ENCODE peak calls at places on chromosomes 5 and 9, in five cellular contexts. L is colonic mucosa, A is suprapubic skin, N is fibroblast of mammary gland, X is sigmoid colon. W is an unnamed sample.

GRCh38 chr5:120568716-120569115 is 104.6 kb downstream of the PRR16 start:
- DNase-seq in X (no peak), L (no peak), N (peak), A (no peak), W (no peak)

GRCh38 chr5:41871866-41872265 is 1.6 kb upstream of the OXCT1 start:
- DNase-seq in X (no peak), A (no peak), L (no peak), N (peak), W (peak)

GRCh38 chr9:34032631-34033030 is 16.1 kb downstream of the UBAP2 start:
- DNase-seq in X (no peak), L (no peak), N (no peak), A (no peak), W (no peak)

GRCh38 chr5:154273963-154274827 is 83.7 kb downstream of the GALNT10 start:
- DNase-seq in N (no peak), A (no peak), L (no peak), X (no peak), W (no peak)

GRCh38 chr9:752681-753200 is 88.8 kb upstream of the DMRT1 start:
- DNase-seq in X (peak), N (peak), A (no peak), L (no peak), W (no peak)

GRCh38 chr5:170348069-170348702 is 41.0 kb downstream of the KCNMB1 start:
- DNase-seq in L (no peak), X (peak), N (peak), A (no peak), W (no peak)

GRCh38 chr9:95150903-95151302 is 166.6 kb downstream of the FANCC start:
- DNase-seq in A (no peak), L (no peak), N (no peak), X (no peak), W (no peak)

GRCh38 chr9:76379494-76379893 is 14.7 kb downstream of the RFK start:
- DNase-seq in X (no peak), A (no peak), N (no peak), L (no peak), W (no peak)

GRCh38 chr9:93436655-93437407 is 14.7 kb upstream of the FAM120A start:
- DNase-seq in N (no peak), A (no peak), L (no peak), X (no peak), W (no peak)

GRCh38 chr5:29811914-29812679 is 1381.4 kb upstream of the CDH6 start:
- DNase-seq in N (no peak), X (no peak), L (no peak), A (no peak), W (no peak)

GRCh38 chr5:111201705-111202104 is 22.5 kb upstream of the CAMK4 start:
- DNase-seq in L (no peak), A (no peak), N (no peak), X (no peak), W (no peak)

GRCh38 chr9:137669261-137669672 is 50.5 kb downstream of the EHMT1 start:
- DNase-seq in A (no peak), N (peak), X (peak), L (no peak), W (no peak)

GRCh38 chr5:174765540-174765939 is 41.2 kb downstream of the MSX2 start:
- DNase-seq in X (no peak), L (no peak), N (no peak), A (no peak), W (no peak)

GRCh38 chr5:68395302-68395701 is 179.7 kb downstream of the PIK3R1 start:
- DNase-seq in L (no peak), X (no peak), A (no peak), N (no peak), W (no peak)

GRCh38 chr9:71646131-71646530 is 122.2 kb downstream of the CEMIP2 start:
- DNase-seq in X (no peak), L (no peak), N (no peak), A (no peak), W (no peak)

GRCh38 chr5:41068169-41068568 is 3.0 kb downstream of the MROH2B start:
- DNase-seq in A (no peak), N (peak), X (no peak), L (no peak), W (no peak)

GRCh38 chr9:16572005-16572727 is 298.3 kb downstream of the BNC2 start:
- DNase-seq in X (no peak), A (no peak), L (peak), N (no peak), W (no peak)

GRCh38 chr9:136439550-136440408 is at the start of gene INPP5E:
- DNase-seq in L (peak), X (peak), N (peak), A (no peak), W (no peak)

GRCh38 chr5:67152400-67152799 is 44.2 kb downstream of the CD180 start:
- DNase-seq in A (no peak), N (no peak), L (no peak), X (no peak), W (no peak)

GRCh38 chr5:179326176-179326997 is 18.9 kb downstream of the ADAMTS2 start:
- DNase-seq in A (no peak), N (peak), L (peak), X (peak), W (no peak)

GRCh38 chr5:78648359-78649219 is at the start of gene LHFPL2:
- DNase-seq in N (peak), A (peak), X (peak), L (peak), W (no peak)

GRCh38 chr5:161027763-161028162 is 175.8 kb upstream of the ATP10B start:
- DNase-seq in X (no peak), L (no peak), A (no peak), N (no peak), W (no peak)

GRCh38 chr5:141519605-141520288 is 30.9 kb downstream of the PCDHGC5 start:
- DNase-seq in A (no peak), L (no peak), N (peak), X (no peak), W (no peak)

GRCh38 chr9:114282926-114283325 is 40.0 kb upstream of the ORM1 start:
- DNase-seq in N (peak), L (no peak), A (peak), X (peak), W (peak)

GRCh38 chr5:172076783-172077244 is 70.4 kb upstream of the FBXW11 start:
- DNase-seq in L (no peak), A (peak), N (peak), X (peak), W (peak)

GRCh38 chr9:75083188-75083976 is 4.6 kb downstream of the NMRK1 start:
- DNase-seq in N (no peak), X (no peak), A (no peak), L (peak), W (no peak)

GRCh38 chr5:149404746-149405549 is 25.9 kb upstream of the IL17B start:
- DNase-seq in L (no peak), N (peak), A (no peak), X (peak), W (peak)

GRCh38 chr9:90330215-90330614 is 312.4 kb downstream of the DIRAS2 start:
- DNase-seq in N (no peak), A (no peak), X (no peak), L (no peak), W (no peak)

GRCh38 chr5:54162184-54162583 is 148.2 kb downstream of the ARL15 start:
- DNase-seq in N (no peak), A (no peak), X (no peak), L (no peak), W (no peak)

GRCh38 chr5:165928971-165929370 is 2362.5 kb upstream of the WWC1 start:
- DNase-seq in L (no peak), X (no peak), N (no peak), A (no peak), W (no peak)

GRCh38 chr9:96009223-96009602 is 133.7 kb downstream of the ERCC6L2 start:
- DNase-seq in N (no peak), A (no peak), X (no peak), L (no peak), W (no peak)

DNA sequence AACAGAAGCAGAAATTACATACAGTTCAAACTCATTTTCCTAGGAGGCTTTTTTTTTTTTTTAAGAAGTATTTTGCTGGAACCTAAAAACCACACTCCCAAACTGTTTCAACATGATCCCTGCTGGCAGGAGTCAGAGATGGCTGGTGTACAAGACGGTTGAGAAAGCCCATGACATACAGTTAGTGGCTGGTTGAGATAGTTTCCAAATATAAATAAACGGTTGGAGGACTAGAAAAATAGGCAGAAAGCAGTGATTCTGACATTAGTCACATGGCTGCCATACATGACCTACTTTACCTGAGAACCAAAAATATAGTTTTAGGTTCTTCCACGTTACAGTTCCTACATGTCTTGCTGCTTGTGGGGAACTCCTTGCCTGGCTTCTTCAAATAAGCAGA is 31.7 kb upstream of the BASP1 start:
- DNase-seq in X (peak), L (no peak), N (peak), A (no peak), W (peak)
- TF ChIP-seq CTCF in X (no peak), L (no peak), N (no peak), A (no peak), W (no peak)

GRCh38 chr5:139708434-139708849 is 60.3 kb downstream of the CXXC5 start:
- DNase-seq in N (no peak), A (no peak), X (no peak), L (no peak), W (no peak)

GRCh38 chr5:139710370-139711066 is 62.4 kb downstream of the CXXC5 start:
- DNase-seq in X (peak), L (peak), A (no peak), N (peak), W (no peak)

GRCh38 chr5:139707445-139708003 is 59.4 kb downstream of the CXXC5 start:
- DNase-seq in L (no peak), N (no peak), X (no peak), A (no peak), W (no peak)

GRCh38 chr5:139709587-139710369 is 61.6 kb downstream of the CXXC5 start:
- DNase-seq in N (no peak), A (no peak), X (no peak), L (no peak), W (no peak)

GRCh38 chr5:139708877-139709586 is 60.9 kb downstream of the CXXC5 start:
- DNase-seq in L (peak), A (no peak), X (peak), N (peak), W (no peak)
- H3K4me3 ChIP-seq in L (peak), A (peak), X (peak), N (no peak), W (no peak)

GRCh38 chr5:24906689-24907088 is 261.9 kb upstream of the CDH10 start:
- DNase-seq in A (no peak), N (no peak), X (no peak), L (no peak), W (no peak)
- TF ChIP-seq CTCF in A (no peak), N (no peak), X (no peak), L (no peak), W (no peak)

DNA sequence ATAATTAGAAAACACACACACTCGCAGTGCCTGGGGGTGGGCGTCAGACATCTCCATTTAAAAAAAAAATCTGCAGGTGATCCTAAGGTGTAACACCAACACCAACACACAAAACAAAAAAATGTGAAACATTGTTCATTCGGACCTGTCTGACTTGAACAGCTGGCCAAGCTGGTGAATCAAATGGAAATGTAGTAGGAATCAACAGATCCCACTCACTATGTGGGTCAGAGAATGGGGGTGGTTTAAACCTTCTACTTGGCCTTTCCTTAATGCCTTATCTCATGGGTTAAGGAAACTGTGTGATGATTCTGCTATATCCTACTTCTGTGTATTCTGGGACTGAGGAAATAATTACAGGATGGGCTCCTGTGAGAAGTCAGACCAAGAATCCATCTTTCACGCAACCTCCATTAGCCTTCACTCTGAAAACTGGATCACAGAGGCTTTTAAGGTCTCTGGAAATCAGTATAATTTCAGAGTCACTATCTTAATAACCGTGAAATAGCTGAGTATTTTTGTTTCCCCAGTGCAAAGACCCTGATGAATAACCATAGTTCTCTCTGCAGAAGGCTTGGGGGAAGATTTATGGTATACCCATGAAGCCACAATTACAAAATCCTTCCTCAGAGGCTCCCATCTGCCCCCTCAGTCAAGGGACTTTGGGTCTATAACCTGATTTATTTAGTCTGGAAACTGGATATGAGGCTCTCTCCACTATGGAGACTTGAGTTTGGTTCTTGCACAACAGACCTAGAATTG is 17.2 kb upstream of the MCCC2 start:
- DNase-seq in N (no peak), X (no peak), A (no peak), L (no peak), W (no peak)
- H3K4me3 ChIP-seq in N (no peak), X (no peak), A (no peak), L (no peak), W (no peak)

GRCh38 chr5:132496631-132497487 is 6.3 kb upstream of the IRF1 start:
- DNase-seq in N (peak), X (peak), L (peak), A (peak), W (no peak)

GRCh38 chr5:132493821-132494220 is 3.2 kb upstream of the IRF1 start:
- DNase-seq in A (no peak), N (no peak), L (peak), X (no peak), W (no peak)

GRCh38 chr5:132497488-132497997 is 7.0 kb upstream of the IRF1 start:
- DNase-seq in N (peak), X (peak), A (no peak), L (peak), W (no peak)

GRCh38 chr5:132495063-132495671 is 4.6 kb upstream of the IRF1 start:
- DNase-seq in X (peak), A (no peak), L (no peak), N (no peak), W (no peak)

DNA sequence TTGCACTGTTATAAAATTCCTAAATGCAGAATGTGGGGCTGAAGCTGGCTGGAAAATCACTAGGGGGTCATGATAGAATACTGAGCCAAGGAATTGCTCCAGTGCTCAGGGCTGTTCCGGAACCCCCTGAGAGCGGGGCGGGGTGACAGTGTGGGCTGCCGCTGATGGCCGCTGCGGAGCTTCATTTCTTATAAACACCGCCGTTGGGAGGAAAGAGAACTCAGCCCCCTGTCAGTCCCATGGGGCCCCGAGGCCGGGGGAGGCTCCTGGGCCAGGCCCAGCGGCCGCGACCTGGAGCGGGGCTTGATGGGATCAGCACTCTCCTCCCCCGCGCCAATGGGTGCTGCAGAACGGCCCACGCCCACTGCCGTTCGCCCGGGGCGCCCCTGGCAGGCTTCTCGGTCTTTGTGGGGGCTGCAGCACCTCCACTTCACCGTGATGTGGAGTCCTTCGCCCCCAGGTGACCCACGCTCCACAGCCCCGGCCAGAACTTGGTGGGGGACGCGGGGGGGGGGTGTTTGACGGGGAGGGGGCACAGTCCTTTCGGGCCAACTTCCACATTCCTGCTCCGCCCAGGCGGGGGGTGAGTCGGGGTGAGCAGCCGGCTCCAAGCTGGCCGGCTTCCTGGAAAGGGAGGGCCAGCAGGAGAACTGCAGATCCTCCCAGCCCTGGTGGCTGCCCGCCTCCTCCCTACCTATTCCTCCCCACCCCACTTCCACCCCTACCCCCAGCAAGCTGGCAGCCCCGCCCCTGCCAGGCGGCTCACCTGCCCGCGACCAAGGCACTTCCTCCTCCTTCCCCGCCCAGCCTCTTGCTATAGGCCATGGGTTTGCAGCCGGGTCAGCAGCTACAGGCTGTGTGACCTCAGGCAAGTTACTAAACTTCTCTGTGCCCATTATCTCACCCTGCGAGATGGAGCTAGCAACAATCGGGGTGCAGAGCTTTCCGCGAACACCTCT is 5.4 kb upstream of the IRF1 start:
- DNase-seq in L (peak), A (peak), X (peak), N (peak), W (no peak)
- TF ChIP-seq CTCF in L (no peak), A (no peak), X (no peak), N (no peak), W (peak)

GRCh38 chr5:177362102-177362868 is 4.6 kb downstream of the RGS14 start:
- DNase-seq in X (no peak), A (no peak), N (no peak), L (no peak), W (no peak)
- H3K4me3 ChIP-seq in X (no peak), A (peak), N (no peak), L (peak), W (no peak)

GRCh38 chr5:132003170-132003744 is 8.2 kb downstream of the ACSL6 start:
- DNase-seq in N (no peak), L (no peak), X (no peak), A (no peak), W (no peak)
- TF ChIP-seq CTCF in N (no peak), L (no peak), X (no peak), A (no peak), W (peak)

W was measured in AG04449.